ENCODE peak calls at places on chromosomes 12 and 14, in six cellular contexts. One of them, this sample, is unnamed.

GRCh38 chr12:92597997-92598396 is 104.8 kb upstream of the PLEKHG7 start:
- DNase-seq in HT1080: peak
- DNase-seq in T-helper 2 cell: no peak
- DNase-seq in fibroblast of villous mesenchyme: no peak
- DNase-seq in choroid plexus epithelial cell: peak
- DNase-seq in lower lobe of right lung: no peak
- DNase-seq in this sample: no peak

GRCh38 chr12:26723379-26724308 is 109.3 kb downstream of the ITPR2 start:
- DNase-seq in fibroblast of villous mesenchyme: peak
- DNase-seq in HT1080: no peak
- DNase-seq in T-helper 2 cell: no peak
- DNase-seq in choroid plexus epithelial cell: peak
- DNase-seq in lower lobe of right lung: no peak
- DNase-seq in this sample: no peak

GRCh38 chr12:77847060-77847541 is 16.4 kb downstream of the NAV3 start:
- DNase-seq in fibroblast of villous mesenchyme: peak
- DNase-seq in T-helper 2 cell: no peak
- DNase-seq in choroid plexus epithelial cell: peak
- DNase-seq in HT1080: peak
- DNase-seq in lower lobe of right lung: no peak
- DNase-seq in this sample: no peak

GRCh38 chr12:32482226-32482625 is 82.9 kb downstream of the FGD4 start:
- DNase-seq in HT1080: no peak
- DNase-seq in T-helper 2 cell: no peak
- DNase-seq in fibroblast of villous mesenchyme: no peak
- DNase-seq in lower lobe of right lung: no peak
- DNase-seq in choroid plexus epithelial cell: peak
- DNase-seq in this sample: no peak

GRCh38 chr12:25875661-25876060 is 82.8 kb upstream of the RASSF8 start:
- DNase-seq in fibroblast of villous mesenchyme: no peak
- DNase-seq in choroid plexus epithelial cell: peak
- DNase-seq in HT1080: no peak
- DNase-seq in T-helper 2 cell: no peak
- DNase-seq in lower lobe of right lung: no peak
- DNase-seq in this sample: no peak

GRCh38 chr14:101183376-101184103 is 280.0 kb upstream of the RTL1 start:
- DNase-seq in T-helper 2 cell: no peak
- DNase-seq in fibroblast of villous mesenchyme: peak
- DNase-seq in HT1080: no peak
- DNase-seq in choroid plexus epithelial cell: peak
- DNase-seq in lower lobe of right lung: no peak
- DNase-seq in this sample: no peak

GRCh38 chr14:101066826-101067508 is 163.4 kb upstream of the RTL1 start:
- DNase-seq in T-helper 2 cell: no peak
- DNase-seq in HT1080: no peak
- DNase-seq in fibroblast of villous mesenchyme: no peak
- DNase-seq in choroid plexus epithelial cell: no peak
- DNase-seq in lower lobe of right lung: peak
- DNase-seq in this sample: no peak

GRCh38 chr14:32939254-32940065 is 781 bp downstream of the NPAS3 start:
- DNase-seq in choroid plexus epithelial cell: peak
- DNase-seq in fibroblast of villous mesenchyme: peak
- DNase-seq in lower lobe of right lung: peak
- DNase-seq in T-helper 2 cell: no peak
- DNase-seq in HT1080: peak
- DNase-seq in this sample: no peak

GRCh38 chr12:14239935-14240872 is 125.3 kb upstream of the ATF7IP start:
- DNase-seq in T-helper 2 cell: no peak
- DNase-seq in choroid plexus epithelial cell: no peak
- DNase-seq in HT1080: no peak
- DNase-seq in fibroblast of villous mesenchyme: no peak
- DNase-seq in lower lobe of right lung: peak
- DNase-seq in this sample: peak

GRCh38 chr12:26648584-26648983 is 184.4 kb downstream of the ITPR2 start:
- DNase-seq in HT1080: peak
- DNase-seq in fibroblast of villous mesenchyme: peak
- DNase-seq in choroid plexus epithelial cell: peak
- DNase-seq in lower lobe of right lung: no peak
- DNase-seq in T-helper 2 cell: no peak
- DNase-seq in this sample: no peak

GRCh38 chr12:54338682-54339296 is 13.9 kb downstream of the COPZ1 start:
- DNase-seq in lower lobe of right lung: no peak
- DNase-seq in choroid plexus epithelial cell: peak
- DNase-seq in HT1080: no peak
- DNase-seq in fibroblast of villous mesenchyme: peak
- DNase-seq in T-helper 2 cell: no peak
- DNase-seq in this sample: no peak

GRCh38 chr14:67928375-67928774 is 108.8 kb downstream of the RAD51B start:
- DNase-seq in fibroblast of villous mesenchyme: no peak
- DNase-seq in T-helper 2 cell: no peak
- DNase-seq in choroid plexus epithelial cell: no peak
- DNase-seq in lower lobe of right lung: no peak
- DNase-seq in HT1080: no peak
- DNase-seq in this sample: no peak

GRCh38 chr14:79542121-79542520 is 669.2 kb downstream of the DIO2 start:
- DNase-seq in choroid plexus epithelial cell: peak
- DNase-seq in HT1080: no peak
- DNase-seq in fibroblast of villous mesenchyme: peak
- DNase-seq in T-helper 2 cell: no peak
- DNase-seq in lower lobe of right lung: no peak
- DNase-seq in this sample: no peak

GRCh38 chr14:52012635-52013034 is 23.3 kb downstream of the RTRAF start:
- DNase-seq in choroid plexus epithelial cell: peak
- DNase-seq in lower lobe of right lung: no peak
- DNase-seq in fibroblast of villous mesenchyme: peak
- DNase-seq in HT1080: no peak
- DNase-seq in T-helper 2 cell: no peak
- DNase-seq in this sample: no peak

GRCh38 chr14:22400590-22401259 is 188.3 kb downstream of the DAD1 start:
- DNase-seq in fibroblast of villous mesenchyme: no peak
- DNase-seq in lower lobe of right lung: no peak
- DNase-seq in T-helper 2 cell: no peak
- DNase-seq in choroid plexus epithelial cell: peak
- DNase-seq in HT1080: no peak
- DNase-seq in this sample: no peak

GRCh38 chr12:65741662-65742480 is 82.4 kb upstream of the HMGA2 start:
- DNase-seq in T-helper 2 cell: no peak
- DNase-seq in HT1080: no peak
- DNase-seq in lower lobe of right lung: no peak
- DNase-seq in fibroblast of villous mesenchyme: peak
- DNase-seq in choroid plexus epithelial cell: peak
- DNase-seq in this sample: no peak

GRCh38 chr14:58665773-58666500 is 28.2 kb downstream of the DACT1 start:
- DNase-seq in fibroblast of villous mesenchyme: no peak
- DNase-seq in T-helper 2 cell: no peak
- DNase-seq in HT1080: no peak
- DNase-seq in choroid plexus epithelial cell: no peak
- DNase-seq in lower lobe of right lung: no peak
- DNase-seq in this sample: no peak

GRCh38 chr14:52048132-52048531 is 20.7 kb downstream of the NID2 start:
- DNase-seq in HT1080: no peak
- DNase-seq in fibroblast of villous mesenchyme: no peak
- DNase-seq in choroid plexus epithelial cell: no peak
- DNase-seq in lower lobe of right lung: no peak
- DNase-seq in T-helper 2 cell: no peak
- DNase-seq in this sample: no peak

GRCh38 chr14:49634547-49635334 is at the start of gene DNAAF2:
- DNase-seq in HT1080: peak
- DNase-seq in lower lobe of right lung: peak
- DNase-seq in T-helper 2 cell: peak
- DNase-seq in fibroblast of villous mesenchyme: peak
- DNase-seq in choroid plexus epithelial cell: peak
- DNase-seq in this sample: peak

GRCh38 chr14:69346710-69347109 is 51.4 kb downstream of the ERH start:
- DNase-seq in T-helper 2 cell: no peak
- DNase-seq in HT1080: peak
- DNase-seq in lower lobe of right lung: no peak
- DNase-seq in choroid plexus epithelial cell: peak
- DNase-seq in fibroblast of villous mesenchyme: peak
- DNase-seq in this sample: no peak

GRCh38 chr12:26621932-26622331 is 211.1 kb downstream of the ITPR2 start:
- DNase-seq in HT1080: no peak
- DNase-seq in fibroblast of villous mesenchyme: no peak
- DNase-seq in T-helper 2 cell: no peak
- DNase-seq in lower lobe of right lung: no peak
- DNase-seq in choroid plexus epithelial cell: no peak
- DNase-seq in this sample: no peak

GRCh38 chr12:93591137-93591868 is 18.8 kb downstream of the SOCS2 start:
- DNase-seq in lower lobe of right lung: peak
- DNase-seq in choroid plexus epithelial cell: peak
- DNase-seq in fibroblast of villous mesenchyme: peak
- DNase-seq in HT1080: peak
- DNase-seq in T-helper 2 cell: no peak
- DNase-seq in this sample: peak

GRCh38 chr12:1928439-1929121 is 10.1 kb upstream of the CACNA2D4 start:
- DNase-seq in T-helper 2 cell: no peak
- DNase-seq in fibroblast of villous mesenchyme: no peak
- DNase-seq in choroid plexus epithelial cell: no peak
- DNase-seq in lower lobe of right lung: peak
- DNase-seq in HT1080: no peak
- DNase-seq in this sample: no peak

GRCh38 chr14:99514552-99515300 is 33.5 kb downstream of the CCNK start:
- DNase-seq in fibroblast of villous mesenchyme: no peak
- DNase-seq in choroid plexus epithelial cell: no peak
- DNase-seq in lower lobe of right lung: peak
- DNase-seq in T-helper 2 cell: no peak
- DNase-seq in HT1080: no peak
- DNase-seq in this sample: no peak

GRCh38 chr14:32666310-32666709 is 272.4 kb upstream of the NPAS3 start:
- DNase-seq in HT1080: no peak
- DNase-seq in lower lobe of right lung: no peak
- DNase-seq in choroid plexus epithelial cell: peak
- DNase-seq in T-helper 2 cell: no peak
- DNase-seq in fibroblast of villous mesenchyme: no peak
- DNase-seq in this sample: no peak

GRCh38 chr12:80829767-80830166 is 108.0 kb downstream of the LIN7A start:
- DNase-seq in HT1080: no peak
- DNase-seq in fibroblast of villous mesenchyme: peak
- DNase-seq in T-helper 2 cell: no peak
- DNase-seq in lower lobe of right lung: no peak
- DNase-seq in choroid plexus epithelial cell: peak
- DNase-seq in this sample: no peak

GRCh38 chr14:39912192-39913100 is 480.2 kb upstream of the FBXO33 start:
- DNase-seq in fibroblast of villous mesenchyme: no peak
- DNase-seq in lower lobe of right lung: no peak
- DNase-seq in choroid plexus epithelial cell: no peak
- DNase-seq in T-helper 2 cell: no peak
- DNase-seq in HT1080: no peak
- DNase-seq in this sample: no peak

GRCh38 chr12:6792522-6793201 is 3.3 kb downstream of the CD4 start:
- DNase-seq in T-helper 2 cell: peak
- DNase-seq in HT1080: no peak
- DNase-seq in lower lobe of right lung: peak
- DNase-seq in choroid plexus epithelial cell: no peak
- DNase-seq in fibroblast of villous mesenchyme: no peak
- DNase-seq in this sample: no peak